ENCODE peak calls at places on chromosome 5, in ten cellular contexts. G is K562; P is HL-60; J is colonic mucosa; S is AG04450; O is left lung; M is neuronal stem cell; I is caudate nucleus; Q is right lobe of liver; F is effector memory CD4-positive, alpha-beta T cell. V is an unnamed sample.

GRCh38 chr5:171390883-171391677 is 3.4 kb downstream of the NPM1 start:
- DNase-seq in Q (no peak), I (no peak), O (no peak), G (no peak), M (no peak), S (no peak), P (no peak), F (no peak), J (no peak), V (no peak)

GRCh38 chr5:125134216-125135081 is 388.0 kb upstream of the ZNF608 start:
- DNase-seq in Q (no peak), G (no peak), J (no peak), P (no peak), F (no peak), I (no peak), O (no peak), S (no peak), M (peak), V (no peak)

GRCh38 chr5:118726891-118727290 is 261.5 kb downstream of the DTWD2 start:
- DNase-seq in S (no peak), J (no peak), Q (no peak), P (no peak), O (no peak), G (no peak), I (no peak), M (no peak), F (no peak), V (no peak)

GRCh38 chr5:4659836-4660235 is 480.3 kb upstream of the ADAMTS16 start:
- DNase-seq in J (no peak), O (no peak), G (no peak), I (no peak), Q (no peak), F (no peak), M (no peak), S (no peak), P (no peak), V (no peak)

GRCh38 chr5:73443725-73444498 is 4.7 kb downstream of the FOXD1 start:
- DNase-seq in O (peak), M (no peak), J (no peak), S (no peak), I (no peak), G (no peak), P (no peak), F (no peak), Q (no peak), V (peak)

GRCh38 chr5:115372121-115372520 is 75.7 kb upstream of the CCDC112 start:
- DNase-seq in I (no peak), Q (no peak), F (no peak), G (no peak), J (no peak), S (no peak), P (no peak), M (no peak), O (no peak), V (no peak)

GRCh38 chr5:150641826-150642566 is 1.5 kb downstream of the SYNPO start:
- DNase-seq in O (no peak), I (no peak), S (no peak), P (no peak), J (no peak), G (no peak), F (no peak), M (no peak), Q (no peak), V (peak)

GRCh38 chr5:172117977-172118701 is 69.9 kb downstream of the STK10 start:
- DNase-seq in F (no peak), J (no peak), M (no peak), G (no peak), Q (no peak), S (no peak), O (no peak), I (no peak), P (no peak), V (no peak)

GRCh38 chr5:16931334-16932110 is 4.6 kb downstream of the MYO10 start:
- DNase-seq in I (no peak), O (no peak), Q (no peak), G (no peak), F (no peak), M (no peak), P (no peak), J (peak), S (no peak), V (peak)

GRCh38 chr5:162052671-162053070 is 14.9 kb upstream of the GABRG2 start:
- DNase-seq in Q (no peak), G (no peak), M (no peak), F (no peak), I (no peak), S (no peak), J (no peak), O (no peak), P (no peak), V (no peak)

GRCh38 chr5:178434851-178435250 is 155.3 kb downstream of the COL23A1 start:
- DNase-seq in P (no peak), F (no peak), I (peak), Q (no peak), J (no peak), G (no peak), S (no peak), M (no peak), O (no peak), V (peak)

GRCh38 chr5:132822650-132823480 is 7.6 kb downstream of the SHROOM1 start:
- DNase-seq in F (no peak), G (no peak), M (no peak), S (no peak), P (no peak), J (no peak), O (peak), I (peak), Q (no peak), V (peak)

GRCh38 chr5:16855475-16855874 is 80.6 kb downstream of the MYO10 start:
- DNase-seq in S (no peak), G (no peak), O (no peak), J (no peak), F (no peak), Q (no peak), M (peak), P (no peak), I (no peak), V (no peak)

GRCh38 chr5:108687599-108688220 is 60.0 kb upstream of the FER start:
- DNase-seq in M (no peak), P (no peak), O (no peak), Q (no peak), G (no peak), I (no peak), F (no peak), S (no peak), J (no peak), V (no peak)

GRCh38 chr5:95159603-95160002 is 125.3 kb downstream of the MCTP1 start:
- DNase-seq in I (no peak), P (no peak), J (no peak), S (no peak), M (no peak), O (no peak), G (no peak), F (no peak), Q (no peak), V (no peak)

DNA sequence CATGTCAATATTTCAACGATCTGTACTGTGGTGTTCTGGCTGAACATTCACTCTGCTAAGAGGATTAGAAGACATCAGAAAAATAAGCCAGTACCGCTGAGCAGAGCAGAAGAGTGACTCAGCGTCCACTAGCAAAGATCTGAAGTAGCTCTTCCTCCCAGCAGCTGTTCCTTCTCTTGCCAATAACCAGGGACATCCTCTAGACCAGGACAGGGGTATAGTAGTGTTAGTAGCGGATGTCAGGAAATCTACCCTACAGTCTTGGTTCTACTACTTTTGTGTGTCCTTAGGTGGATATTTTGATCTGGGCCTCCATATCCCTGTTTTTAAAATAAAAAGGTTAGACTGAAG is 103.6 kb downstream of the TSSK1B start:
- DNase-seq in Q (no peak), S (no peak), P (no peak), M (no peak), J (no peak), O (no peak), G (no peak), F (no peak), I (no peak), V (no peak)
- H3K27ac ChIP-seq in Q (peak), S (no peak), P (no peak), M (no peak), J (no peak), O (no peak), G (no peak), F (no peak), I (no peak), V (no peak)

GRCh38 chr5:157535042-157535865 is 40.3 kb downstream of the ADAM19 start:
- DNase-seq in Q (peak), O (no peak), S (no peak), I (no peak), F (no peak), M (no peak), J (no peak), G (peak), P (no peak), V (peak)
- H3K27ac ChIP-seq in Q (no peak), O (peak), S (peak), I (no peak), F (no peak), M (no peak), J (no peak), G (peak), P (no peak), V (no peak)

DNA sequence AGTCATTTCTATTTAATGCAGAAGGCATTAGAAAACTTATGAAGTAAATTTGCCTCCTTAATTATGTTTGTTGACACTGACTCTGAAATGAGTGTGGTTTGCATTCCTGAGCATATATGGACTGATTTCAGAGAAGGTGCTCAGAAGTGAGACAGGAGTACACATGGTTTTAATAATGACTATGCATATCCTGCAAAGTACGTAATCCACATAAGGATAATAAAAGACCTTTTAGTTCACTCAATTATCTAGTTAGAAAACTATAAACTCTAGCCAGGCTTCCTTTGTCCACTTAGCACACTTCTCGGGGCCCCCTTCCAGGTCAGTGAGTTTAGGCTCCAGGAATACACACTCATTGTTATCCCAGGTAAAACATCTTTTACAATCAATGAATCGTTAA is 75.7 kb upstream of the SNX2 start:
- DNase-seq in S (no peak), P (no peak), I (no peak), O (no peak), Q (no peak), F (no peak), M (no peak), G (no peak), J (no peak), V (no peak)
- H3K27ac ChIP-seq in S (no peak), P (no peak), I (no peak), O (no peak), Q (no peak), F (no peak), M (no peak), G (no peak), J (no peak), V (no peak)

GRCh38 chr5:142614054-142614453 is 71.8 kb downstream of the FGF1 start:
- DNase-seq in G (no peak), O (no peak), J (no peak), S (no peak), F (no peak), M (no peak), Q (no peak), P (no peak), I (no peak), V (no peak)

GRCh38 chr5:142621227-142621626 is 64.7 kb downstream of the FGF1 start:
- DNase-seq in I (no peak), Q (no peak), P (no peak), M (no peak), S (peak), G (no peak), O (no peak), F (no peak), J (no peak), V (no peak)

GRCh38 chr5:142619815-142620214 is 66.1 kb downstream of the FGF1 start:
- DNase-seq in F (no peak), S (no peak), J (no peak), G (no peak), O (no peak), Q (no peak), P (no peak), M (no peak), I (no peak), V (no peak)

GRCh38 chr5:142617416-142617815 is 68.5 kb downstream of the FGF1 start:
- DNase-seq in Q (no peak), O (no peak), S (no peak), M (no peak), P (no peak), F (no peak), I (no peak), G (no peak), J (no peak), V (no peak)

GRCh38 chr5:142618125-142618524 is 67.8 kb downstream of the FGF1 start:
- DNase-seq in S (peak), J (no peak), Q (no peak), M (no peak), P (no peak), O (no peak), G (no peak), I (no peak), F (no peak), V (no peak)
- H3K27ac ChIP-seq in S (no peak), J (no peak), Q (no peak), M (no peak), P (no peak), O (no peak), G (no peak), I (no peak), F (no peak), V (no peak)

V was measured in kidney.